ENCODE peak calls at places on chromosomes 13 and 19, in eight cellular contexts. U, D, I, X, A, Q, Y and S are unnamed samples.

GRCh38 chr19:36604656-36605100 is 435 bp upstream of the ZNF382 start:
- DNase-seq in U (peak; percentile 38), I (peak; percentile 53), Q (peak; percentile 80), Y (no peak), X (no peak), D (no peak), A (peak; percentile 74), S (peak; percentile 25)

GRCh38 chr19:36771275-36772231 is 1.1 kb downstream of the ZNF850 start:
- DNase-seq in X (no peak), Q (no peak), U (peak; percentile 11), A (peak; percentile 66), Y (peak; percentile 76), I (peak; percentile 57), D (peak; percentile 67), S (peak; percentile 65)

GRCh38 chr19:39413903-39414608 is 1.6 kb downstream of the PLEKHG2 start:
- DNase-seq in X (no peak), Y (peak; percentile 26), U (no peak), Q (no peak), I (peak; percentile 55), D (no peak), A (no peak), S (no peak)

GRCh38 chr13:33349314-33349995 is 63.9 kb upstream of the STARD13 start:
- DNase-seq in X (no peak), Q (no peak), D (no peak), I (no peak), A (peak; percentile 46), Y (peak; percentile 2), U (peak; percentile 43), S (no peak)

GRCh38 chr13:110346661-110347067 is 39.6 kb downstream of the COL4A2 start:
- DNase-seq in Y (peak; percentile 69), D (no peak), I (no peak), Q (no peak), A (no peak), X (no peak), U (peak; percentile 90), S (no peak)

GRCh38 chr13:99059498-99060070 is 81.7 kb upstream of the DOCK9 start:
- DNase-seq in U (no peak), Q (no peak), D (no peak), X (no peak), A (no peak), I (no peak), Y (no peak), S (no peak)

GRCh38 chr19:29529646-29530548 is 4.1 kb downstream of the VSTM2B start:
- DNase-seq in U (no peak), A (no peak), D (no peak), X (no peak), Q (no peak), Y (no peak), I (no peak), S (no peak)

GRCh38 chr19:14149509-14149994 is 13.2 kb upstream of the ASF1B start:
- DNase-seq in U (no peak), X (no peak), D (no peak), A (peak; percentile 26), Y (no peak), I (no peak), Q (peak; percentile 51), S (no peak)

GRCh38 chr19:35328851-35329285 is at the start of gene CD22:
- DNase-seq in D (no peak), A (no peak), X (no peak), Q (no peak), Y (no peak), I (no peak), U (no peak), S (no peak)

GRCh38 chr13:77820431-77821149 is 98.0 kb downstream of the EDNRB start:
- DNase-seq in U (peak; percentile 8), Y (no peak), I (no peak), D (no peak), Q (no peak), A (no peak), X (no peak), S (no peak)

GRCh38 chr13:27161423-27161822 is 10.2 kb downstream of the USP12 start:
- DNase-seq in Y (no peak), D (no peak), I (no peak), A (peak; percentile 41), U (no peak), X (no peak), Q (no peak), S (no peak)

DNA sequence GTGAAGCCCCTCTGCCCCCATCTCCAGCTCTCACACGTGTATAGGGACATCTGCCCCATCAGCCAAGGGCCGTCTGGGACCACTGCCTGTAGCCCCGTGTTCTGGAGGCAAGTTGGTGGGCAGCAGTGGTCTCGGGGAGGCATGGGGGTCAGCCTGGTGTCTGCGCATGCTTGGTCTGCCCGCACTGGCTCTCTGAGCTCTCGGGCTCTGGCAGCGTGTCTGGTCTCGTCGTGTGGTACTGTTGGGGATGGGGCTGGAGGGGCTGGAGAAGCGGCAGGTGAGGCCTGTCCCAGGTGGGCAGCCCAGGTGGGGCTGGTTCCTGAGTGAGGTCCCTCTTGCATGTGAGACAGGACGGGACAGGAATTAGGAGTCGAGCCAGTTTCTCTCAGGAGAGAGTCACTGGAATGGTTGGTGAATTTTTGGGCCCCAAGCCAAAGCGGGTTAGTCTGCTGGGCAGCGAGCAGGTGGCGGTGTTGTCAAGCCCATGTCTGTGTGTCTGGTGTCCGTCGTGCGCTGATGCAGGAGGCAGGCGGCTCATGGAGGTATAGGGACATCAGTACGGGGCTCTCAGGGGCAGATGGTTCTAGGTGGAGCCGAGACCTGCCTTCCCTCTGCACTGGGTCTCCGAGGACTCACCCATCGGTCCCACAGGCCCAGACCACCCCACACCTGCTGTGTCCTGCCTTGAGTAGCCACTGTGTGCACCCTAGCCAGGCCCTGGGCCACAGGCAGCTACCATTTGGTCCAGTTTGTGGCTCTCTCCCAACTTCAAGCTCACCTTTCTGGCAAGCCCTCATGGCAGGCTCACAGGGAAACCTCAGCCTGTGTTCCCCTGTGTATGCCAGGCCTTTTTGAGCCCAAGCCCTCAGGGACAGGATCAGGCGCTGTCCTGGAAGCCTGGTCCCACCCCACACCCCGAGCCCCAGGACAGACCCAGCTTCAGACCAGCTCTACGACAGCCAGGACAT is 18.2 kb downstream of the COMP start:
- DNase-seq in X (no peak), Q (no peak), D (no peak), I (no peak), Y (peak; percentile 44), U (peak; percentile 72), A (peak; percentile 65), S (no peak)
- TF ChIP-seq CTCF in X (no peak), Q (no peak), D (no peak), I (no peak), Y (no peak), U (peak; percentile 44), A (no peak), S (no peak)

GRCh38 chr19:50717891-50718254 is 1.7 kb downstream of the SHANK1 start:
- DNase-seq in Y (no peak), I (no peak), U (no peak), Q (no peak), A (no peak), D (no peak), X (no peak), S (no peak)
- H3K4me3 ChIP-seq in Y (no peak overlapping the region), I (no peak overlapping the region), U (no peak overlapping the region), Q (peak overlapping the region; percentile 23), A (no peak overlapping the region), D (no peak overlapping the region), X (peak overlapping the region; percentile 56), S (no peak overlapping the region)

GRCh38 chr19:8340341-8341096 is 2.5 kb downstream of the KANK3 start:
- DNase-seq in X (no peak), I (no peak), Q (no peak), D (no peak), U (no peak), A (no peak), Y (no peak), S (no peak)
- TF ChIP-seq CTCF in X (no peak), I (no peak), Q (no peak), D (no peak), U (no peak), A (no peak), Y (no peak), S (no peak)

DNA sequence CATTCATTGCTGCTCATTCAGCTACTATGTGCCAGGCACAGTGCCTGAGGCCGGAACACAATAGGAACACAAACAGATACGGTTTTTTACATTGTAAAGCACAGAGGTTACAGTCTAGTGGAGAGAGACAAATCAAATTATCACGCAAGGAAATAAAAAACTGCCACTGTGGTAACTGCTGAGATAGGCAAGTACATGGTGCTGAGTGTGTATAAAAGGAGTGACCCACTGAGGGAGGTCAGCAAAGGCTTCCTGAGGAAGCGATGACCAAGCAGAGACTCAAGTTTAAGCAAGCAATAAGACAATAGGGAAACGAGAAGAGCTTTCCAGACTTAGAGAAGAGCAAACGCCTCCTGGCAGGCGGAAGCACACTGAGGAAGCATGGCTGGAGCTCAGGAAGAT is 56.4 kb downstream of the NUFIP1 start:
- DNase-seq in I (no peak), X (no peak), U (peak; percentile 76), D (no peak), A (no peak), Y (no peak), Q (no peak), S (no peak)
- H3K4me3 ChIP-seq in I (no peak overlapping the region), X (no peak overlapping the region), U (peak overlapping the region; percentile 25), D (no peak overlapping the region), A (no peak overlapping the region), Y (no peak overlapping the region), Q (no peak overlapping the region), S (no peak overlapping the region)

GRCh38 chr19:38228005-38228377 is 4.0 kb upstream of the DPF1 start:
- DNase-seq in D (no peak), I (no peak), A (no peak), Q (no peak), X (no peak), U (no peak), Y (no peak), S (no peak)

GRCh38 chr19:38231918-38232317 is 7.9 kb upstream of the DPF1 start:
- DNase-seq in Y (no peak), U (no peak), X (no peak), A (no peak), Q (no peak), I (no peak), D (no peak), S (no peak)

GRCh38 chr19:38228491-38229439 is 4.7 kb upstream of the DPF1 start:
- DNase-seq in U (no peak), X (no peak), I (peak; percentile 33), A (peak; percentile 15), Q (no peak), D (no peak), Y (no peak), S (no peak)

GRCh38 chr19:38227272-38228004 is 3.4 kb upstream of the DPF1 start:
- DNase-seq in Y (no peak), Q (no peak), D (no peak), U (no peak), A (no peak), X (no peak), I (no peak), S (no peak)

GRCh38 chr19:38229585-38230073 is 5.6 kb upstream of the DPF1 start:
- DNase-seq in U (peak; percentile 67), A (peak; percentile 46), D (no peak), Y (peak; percentile 56), Q (peak; percentile 34), I (peak; percentile 40), X (peak; percentile 54), S (peak; percentile 63)
- TF ChIP-seq CTCF in U (no peak), A (no peak), D (no peak), Y (no peak), Q (no peak), I (no peak), X (no peak), S (no peak)